ENCODE peak calls at places on chromosomes 11 and 22, in four cellular contexts. Z is thoracic aorta; D is CD8-positive, alpha-beta memory T cell; U is transverse colon. T is an unnamed sample. For H3K36me3 and H3K9me3, the result is how much of the 10 kb centered on the place peaks cover.

GRCh38 chr11:65316979-65317786 is 2.5 kb downstream of the CDC42EP2 start:
- DNase-seq in Z (no peak), D (peak), U (peak), T (no peak)

GRCh38 chr11:113148652-113149051 is 165.7 kb upstream of the TTC12 start:
- DNase-seq in Z (no peak), D (no peak), U (no peak), T (no peak)

GRCh38 chr22:23376256-23376655 is 195.9 kb downstream of the BCR start:
- DNase-seq in Z (no peak), D (no peak), U (peak), T (no peak)

GRCh38 chr22:24060375-24060788 is 49.3 kb downstream of the CABIN1 start:
- DNase-seq in Z (peak), D (no peak), U (no peak), T (no peak)

GRCh38 chr22:24291538-24292201 is 21.0 kb downstream of the SPECC1L start:
- DNase-seq in Z (no peak), D (no peak), U (no peak), T (no peak)

GRCh38 chr11:125001849-125002248 is 47.8 kb downstream of the CCDC15 start:
- DNase-seq in Z (no peak), D (no peak), U (no peak), T (no peak)

GRCh38 chr11:5929571-5929970 is 12.5 kb upstream of the OR56A3 start:
- DNase-seq in Z (no peak), D (no peak), U (no peak), T (no peak)

GRCh38 chr11:117538731-117539130 is 211.1 kb downstream of the CEP164 start:
- DNase-seq in Z (no peak), D (no peak), U (no peak), T (no peak)

GRCh38 chr11:70414341-70415100 is 16.2 kb downstream of the CTTN start:
- DNase-seq in Z (no peak), D (no peak), U (no peak), T (no peak)
- H3K36me3 ChIP-seq in Z (half or more), D (under half), U (half or more), T (under half)

DNA sequence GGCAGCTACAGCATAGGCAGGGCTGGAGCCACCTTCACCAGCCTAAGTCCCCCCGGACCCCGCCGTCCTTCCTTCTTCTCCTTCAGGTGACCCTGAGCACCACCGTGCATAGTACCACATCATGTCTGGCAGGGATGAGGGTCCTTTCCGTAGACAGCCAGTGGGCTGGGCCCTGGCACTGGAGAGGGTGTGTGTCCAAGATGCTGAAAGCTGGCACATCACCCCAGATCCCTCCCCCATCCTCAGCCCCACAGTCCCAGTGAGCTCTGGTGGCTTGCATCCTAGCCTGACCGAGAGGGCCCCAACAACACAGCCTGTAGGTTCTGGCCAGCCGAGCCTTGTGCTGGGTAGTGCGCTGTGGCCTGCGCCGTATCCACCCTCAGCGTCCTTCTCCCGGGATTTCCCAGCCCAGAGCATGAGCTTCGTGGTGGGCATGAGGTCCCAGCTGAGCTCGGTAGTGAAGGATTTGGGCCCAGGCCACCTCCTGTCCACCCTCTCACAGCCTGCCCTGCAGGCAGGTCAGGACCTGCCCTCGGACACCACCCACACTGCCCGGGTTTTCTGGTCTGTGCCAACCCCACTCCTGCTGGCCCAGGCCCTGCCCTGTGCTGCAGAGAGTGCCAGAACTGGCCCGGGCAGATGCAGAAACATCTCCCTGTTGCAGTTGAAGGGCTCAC is 1124.3 kb downstream of the BRD1 start:
- DNase-seq in Z (no peak), D (no peak), U (no peak), T (no peak)
- H3K9me3 ChIP-seq in Z (under half), D (under half), U (under half), T (under half)

GRCh38 chr11:46762248-46762647 is 43.2 kb downstream of the F2 start:
- DNase-seq in Z (no peak), D (no peak), U (no peak), T (no peak)

GRCh38 chr11:46760429-46761128 is 41.6 kb downstream of the F2 start:
- DNase-seq in Z (no peak), D (no peak), U (no peak), T (no peak)

GRCh38 chr11:46759196-46759595 is 40.2 kb downstream of the F2 start:
- DNase-seq in Z (no peak), D (no peak), U (no peak), T (no peak)

GRCh38 chr11:46766656-46767055 is 47.6 kb downstream of the F2 start:
- DNase-seq in Z (no peak), D (no peak), U (no peak), T (no peak)

DNA sequence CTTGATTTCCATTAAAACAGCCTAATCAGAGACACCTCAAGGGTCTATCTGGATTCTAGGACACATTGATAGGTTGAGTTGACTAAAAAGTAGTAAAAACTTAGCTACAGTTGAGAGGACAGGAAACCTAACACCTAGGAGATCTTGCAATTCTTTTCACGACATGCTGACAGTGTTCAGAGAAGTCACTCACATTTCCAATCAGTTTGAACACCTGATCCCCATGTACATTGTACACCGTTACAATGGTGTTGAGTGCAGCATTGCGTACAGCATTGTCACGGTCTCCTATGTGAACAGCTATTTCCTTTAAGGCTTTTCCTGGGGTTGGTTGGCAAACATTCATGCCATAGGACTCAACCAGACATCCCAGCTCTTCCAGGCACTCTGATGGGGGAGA is 42.8 kb downstream of the F2 start:
- DNase-seq in Z (no peak), D (no peak), U (no peak), T (no peak)
- H3K36me3 ChIP-seq in Z (half or more), D (half or more), U (half or more), T (half or more)

GRCh38 chr11:1194977-1195689 is 27.7 kb upstream of the MUC5B start:
- DNase-seq in Z (no peak), D (peak), U (peak), T (no peak)
- H3K9me3 ChIP-seq in Z (under half), D (under half), U (under half), T (under half)

DNA sequence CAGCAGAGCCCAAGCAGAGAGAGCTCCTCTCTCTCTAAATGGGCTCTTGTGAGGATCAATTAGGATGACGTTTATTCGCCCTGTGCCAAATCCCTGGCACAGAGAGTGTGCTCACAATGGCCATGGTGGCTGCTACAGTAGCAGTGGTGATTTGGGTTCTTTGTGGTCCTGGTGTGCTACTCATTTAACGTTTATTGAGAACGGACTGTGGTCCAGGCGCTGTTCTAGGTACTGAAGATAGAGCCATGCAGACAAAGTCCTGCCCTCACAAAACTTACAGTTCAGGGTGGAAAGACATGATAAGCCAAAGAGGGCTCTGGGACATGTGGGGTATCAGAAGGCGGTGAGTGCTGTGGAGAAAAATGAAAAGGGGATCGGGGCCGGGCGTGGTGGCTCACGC is 5.3 kb downstream of the OTUB1 start:
- DNase-seq in Z (no peak), D (no peak), U (no peak), T (no peak)
- H3K36me3 ChIP-seq in Z (under half), D (under half), U (under half), T (under half)

T was measured in effector memory CD4-positive, alpha-beta T cell.